ENCODE peak calls at places on chromosomes 4 and X, in four cellular contexts. H, K, R and S are unnamed samples.
A peak's percentile ranks its signal among the peaks of the same experiment; 100 is the strongest.

GRCh38 chr4:3792813-3793212 is 26.6 kb downstream of the ADRA2C start:
- DNase-seq in R (no peak), H (no peak), K (no peak), S (no peak)

GRCh38 chrX:139211568-139212182 is 318.9 kb upstream of the F9 start:
- DNase-seq in K (no peak), H (no peak), R (no peak), S (no peak)

GRCh38 chrX:24646745-24647182 is 383 bp downstream of the PCYT1B start:
- DNase-seq in K (no peak), H (no peak), R (no peak), S (no peak)

GRCh38 chr4:95092762-95093161 is 335.0 kb downstream of the BMPR1B start:
- DNase-seq in R (no peak), H (no peak), K (no peak), S (no peak)

GRCh38 chr4:118968006-118968405 is 79.4 kb downstream of the SYNPO2 start:
- DNase-seq in K (no peak), H (no peak), R (no peak), S (no peak)

GRCh38 chr4:14410469-14410868 is 591.8 kb upstream of the CPEB2 start:
- DNase-seq in K (no peak), R (no peak), H (no peak), S (no peak)

GRCh38 chr4:82850684-82851083 is 40.3 kb downstream of the SEC31A start:
- DNase-seq in H (no peak), R (no peak), K (no peak), S (no peak)

GRCh38 chr4:118743867-118744266 is 58.7 kb downstream of the METTL14 start:
- DNase-seq in H (no peak), K (no peak), R (no peak), S (no peak)

GRCh38 chrX:70042399-70043371 is 7.1 kb downstream of the AWAT2 start:
- DNase-seq in R (no peak), K (no peak), H (no peak), S (no peak)

GRCh38 chrX:5916945-5917344 is 311.7 kb downstream of the NLGN4X start:
- DNase-seq in K (no peak), R (no peak), H (no peak), S (no peak)

GRCh38 chrX:16834811-16835210 is 35.4 kb downstream of the RBBP7 start:
- DNase-seq in K (no peak), H (no peak), R (no peak), S (no peak)

GRCh38 chrX:30513284-30513683 is 64.3 kb downstream of the TASL start:
- DNase-seq in K (no peak), H (no peak), R (no peak), S (no peak)

GRCh38 chr4:59002148-59002547 is 1892.0 kb upstream of the IGFBP7 start:
- DNase-seq in K (no peak), H (no peak), R (no peak), S (no peak)

GRCh38 chr4:9927317-9928007 is 93.8 kb downstream of the SLC2A9 start:
- DNase-seq in R (no peak), H (no peak), K (no peak), S (no peak)

GRCh38 chr4:10733016-10733415 is 48.4 kb upstream of the CLNK start:
- DNase-seq in K (no peak), H (no peak), R (no peak), S (no peak)

GRCh38 chr4:48410812-48411211 is 69.5 kb downstream of the SLAIN2 start:
- DNase-seq in H (no peak), R (no peak), K (no peak), S (no peak)

GRCh38 chr4:108191269-108191914 is 22.7 kb upstream of the LEF1 start:
- DNase-seq in R (no peak), H (no peak), K (no peak), S (no peak)

GRCh38 chr4:1779588-1780382 is 13.3 kb upstream of the FGFR3 start:
- DNase-seq in R (no peak), K (no peak), H (no peak), S (no peak)

GRCh38 chr4:142778908-142779307 is 67.2 kb downstream of the INPP4B start:
- DNase-seq in K (no peak), H (no peak), R (no peak), S (no peak)

GRCh38 chr4:99402765-99403164 is 32.4 kb downstream of the ADH7 start:
- DNase-seq in R (no peak), K (no peak), H (no peak), S (no peak)

GRCh38 chr4:101835121-101835904 is 44.8 kb downstream of the BANK1 start:
- DNase-seq in K (no peak), R (no peak), H (no peak), S (no peak)

GRCh38 chr4:152579916-152580315 is 44.0 kb upstream of the FBXW7 start:
- DNase-seq in R (no peak), H (no peak), K (no peak), S (no peak)

GRCh38 chr4:3223986-3224748 is 24.8 kb upstream of the MSANTD1 start:
- DNase-seq in H (no peak), R (peak; percentile 22), K (no peak), S (no peak)

GRCh38 chr4:10134141-10134540 is 17.5 kb upstream of the WDR1 start:
- DNase-seq in H (no peak), K (no peak), R (no peak), S (no peak)

GRCh38 chr4:184268574-184269160 is 51.0 kb upstream of the ENPP6 start:
- DNase-seq in H (no peak), K (no peak), R (no peak), S (no peak)

GRCh38 chr4:72489267-72489666 is 79.8 kb downstream of the ADAMTS3 start:
- DNase-seq in R (no peak), K (no peak), H (no peak), S (no peak)

GRCh38 chr4:41069838-41070237 is 144.5 kb downstream of the APBB2 start:
- DNase-seq in K (no peak), H (no peak), R (no peak), S (no peak)

GRCh38 chr4:145797278-145797677 is 117.3 kb downstream of the C4orf51 start:
- DNase-seq in R (no peak), K (no peak), H (no peak), S (no peak)

GRCh38 chrX:13005671-13006473 is 31.0 kb downstream of the TMSB4X start:
- DNase-seq in R (no peak), K (no peak), H (peak; percentile 22), S (no peak)

GRCh38 chrX:47864785-47865184 is 28.1 kb downstream of the ZNF81 start:
- DNase-seq in H (no peak), R (no peak), K (no peak), S (no peak)

GRCh38 chr4:147581601-147582350 is 35.4 kb upstream of the TMEM184C start:
- DNase-seq in K (no peak), R (no peak), H (no peak), S (no peak)

GRCh38 chr4:125140966-125141495 is 173.7 kb upstream of the FAT4 start:
- DNase-seq in H (no peak), R (no peak), K (no peak), S (no peak)

GRCh38 chrX:97159916-97160800 is 276.4 kb downstream of the RPA4 start:
- DNase-seq in K (no peak), H (no peak), R (no peak), S (no peak)

GRCh38 chr4:16914208-16914607 is 15.8 kb upstream of the LDB2 start:
- DNase-seq in K (no peak), H (no peak), R (peak; percentile 57), S (no peak)

GRCh38 chr4:16745009-16745408 is 153.4 kb downstream of the LDB2 start:
- DNase-seq in H (no peak), K (no peak), R (no peak), S (no peak)